ENCODE peak calls at places on chromosomes 5 and 9, in nine cellular contexts. One of them, this sample, is unnamed.

GRCh38 chr5:109709225-109709624 is 19.5 kb downstream of the MAN2A1 start:
- DNase-seq in activated T-helper 1 cell treated with Interleukin-2 at 50 U/mL for 16 hours: no peak
- DNase-seq in NCI-H1092 treated with DMSO at 0.1 percent for 48 hours: no peak
- DNase-seq in activated T-cell treated with anti-CD3 and anti-CD28 coated beads for 24 hours: no peak
- DNase-seq in fibroblast of lung: no peak
- DNase-seq in gastrocnemius medialis: no peak
- DNase-seq in PC-3: no peak
- DNase-seq in NCI-H774: no peak
- DNase-seq in NCI-H2029 treated with DMSO at 0.1 percent for 48 hours: no peak
- DNase-seq in this sample: no peak

GRCh38 chr5:5140051-5141010 is at the start of gene ADAMTS16:
- DNase-seq in PC-3: no peak
- DNase-seq in NCI-H774: no peak
- DNase-seq in activated T-helper 1 cell treated with Interleukin-2 at 50 U/mL for 16 hours: no peak
- DNase-seq in NCI-H1092 treated with DMSO at 0.1 percent for 48 hours: no peak
- DNase-seq in NCI-H2029 treated with DMSO at 0.1 percent for 48 hours: no peak
- DNase-seq in gastrocnemius medialis: no peak
- DNase-seq in activated T-cell treated with anti-CD3 and anti-CD28 coated beads for 24 hours: no peak
- DNase-seq in fibroblast of lung: no peak
- DNase-seq in this sample: no peak

GRCh38 chr5:91383956-91384300 is 811 bp upstream of the ARRDC3 start:
- DNase-seq in fibroblast of lung: no peak
- DNase-seq in PC-3: no peak
- DNase-seq in NCI-H1092 treated with DMSO at 0.1 percent for 48 hours: peak
- DNase-seq in activated T-helper 1 cell treated with Interleukin-2 at 50 U/mL for 16 hours: no peak
- DNase-seq in NCI-H774: no peak
- DNase-seq in NCI-H2029 treated with DMSO at 0.1 percent for 48 hours: peak
- DNase-seq in gastrocnemius medialis: peak
- DNase-seq in activated T-cell treated with anti-CD3 and anti-CD28 coated beads for 24 hours: no peak
- DNase-seq in this sample: no peak

GRCh38 chr5:37757980-37758582 is 81.8 kb downstream of the GDNF start:
- DNase-seq in NCI-H2029 treated with DMSO at 0.1 percent for 48 hours: no peak
- DNase-seq in NCI-H1092 treated with DMSO at 0.1 percent for 48 hours: no peak
- DNase-seq in gastrocnemius medialis: no peak
- DNase-seq in PC-3: peak
- DNase-seq in activated T-cell treated with anti-CD3 and anti-CD28 coated beads for 24 hours: no peak
- DNase-seq in NCI-H774: no peak
- DNase-seq in activated T-helper 1 cell treated with Interleukin-2 at 50 U/mL for 16 hours: no peak
- DNase-seq in fibroblast of lung: peak
- DNase-seq in this sample: no peak

GRCh38 chr5:43839218-43839617 is 236.2 kb downstream of the NNT start:
- DNase-seq in NCI-H774: no peak
- DNase-seq in PC-3: peak
- DNase-seq in fibroblast of lung: peak
- DNase-seq in NCI-H1092 treated with DMSO at 0.1 percent for 48 hours: no peak
- DNase-seq in NCI-H2029 treated with DMSO at 0.1 percent for 48 hours: no peak
- DNase-seq in activated T-cell treated with anti-CD3 and anti-CD28 coated beads for 24 hours: no peak
- DNase-seq in gastrocnemius medialis: no peak
- DNase-seq in activated T-helper 1 cell treated with Interleukin-2 at 50 U/mL for 16 hours: no peak
- DNase-seq in this sample: peak

GRCh38 chr9:81375461-81376100 is 313.8 kb downstream of the TLE1 start:
- DNase-seq in NCI-H2029 treated with DMSO at 0.1 percent for 48 hours: no peak
- DNase-seq in fibroblast of lung: no peak
- DNase-seq in NCI-H774: no peak
- DNase-seq in gastrocnemius medialis: no peak
- DNase-seq in NCI-H1092 treated with DMSO at 0.1 percent for 48 hours: no peak
- DNase-seq in activated T-helper 1 cell treated with Interleukin-2 at 50 U/mL for 16 hours: no peak
- DNase-seq in activated T-cell treated with anti-CD3 and anti-CD28 coated beads for 24 hours: no peak
- DNase-seq in PC-3: no peak
- DNase-seq in this sample: no peak

GRCh38 chr5:140113180-140113698 is 670 bp upstream of the PURA start:
- DNase-seq in NCI-H774: no peak
- DNase-seq in activated T-helper 1 cell treated with Interleukin-2 at 50 U/mL for 16 hours: peak
- DNase-seq in activated T-cell treated with anti-CD3 and anti-CD28 coated beads for 24 hours: peak
- DNase-seq in NCI-H1092 treated with DMSO at 0.1 percent for 48 hours: no peak
- DNase-seq in gastrocnemius medialis: peak
- DNase-seq in PC-3: no peak
- DNase-seq in fibroblast of lung: no peak
- DNase-seq in NCI-H2029 treated with DMSO at 0.1 percent for 48 hours: no peak
- DNase-seq in this sample: no peak

GRCh38 chr5:157564149-157564711 is 11.3 kb downstream of the ADAM19 start:
- DNase-seq in NCI-H2029 treated with DMSO at 0.1 percent for 48 hours: no peak
- DNase-seq in PC-3: no peak
- DNase-seq in gastrocnemius medialis: no peak
- DNase-seq in activated T-helper 1 cell treated with Interleukin-2 at 50 U/mL for 16 hours: no peak
- DNase-seq in activated T-cell treated with anti-CD3 and anti-CD28 coated beads for 24 hours: no peak
- DNase-seq in NCI-H1092 treated with DMSO at 0.1 percent for 48 hours: no peak
- DNase-seq in fibroblast of lung: no peak
- DNase-seq in NCI-H774: no peak
- DNase-seq in this sample: no peak

GRCh38 chr5:180026320-180026719 is 45.2 kb downstream of the RNF130 start:
- DNase-seq in NCI-H1092 treated with DMSO at 0.1 percent for 48 hours: no peak
- DNase-seq in activated T-cell treated with anti-CD3 and anti-CD28 coated beads for 24 hours: no peak
- DNase-seq in NCI-H2029 treated with DMSO at 0.1 percent for 48 hours: peak
- DNase-seq in fibroblast of lung: peak
- DNase-seq in activated T-helper 1 cell treated with Interleukin-2 at 50 U/mL for 16 hours: no peak
- DNase-seq in NCI-H774: peak
- DNase-seq in PC-3: peak
- DNase-seq in gastrocnemius medialis: peak
- DNase-seq in this sample: no peak

GRCh38 chr5:113433071-113433470 is 1.7 kb downstream of the TSSK1B start:
- DNase-seq in PC-3: no peak
- DNase-seq in activated T-helper 1 cell treated with Interleukin-2 at 50 U/mL for 16 hours: no peak
- DNase-seq in fibroblast of lung: no peak
- DNase-seq in NCI-H2029 treated with DMSO at 0.1 percent for 48 hours: no peak
- DNase-seq in NCI-H774: no peak
- DNase-seq in activated T-cell treated with anti-CD3 and anti-CD28 coated beads for 24 hours: no peak
- DNase-seq in gastrocnemius medialis: no peak
- DNase-seq in NCI-H1092 treated with DMSO at 0.1 percent for 48 hours: no peak
- DNase-seq in this sample: no peak

GRCh38 chr9:123324767-123325183 is 31.2 kb upstream of the CRB2 start:
- DNase-seq in PC-3: no peak
- DNase-seq in activated T-helper 1 cell treated with Interleukin-2 at 50 U/mL for 16 hours: no peak
- DNase-seq in NCI-H1092 treated with DMSO at 0.1 percent for 48 hours: no peak
- DNase-seq in activated T-cell treated with anti-CD3 and anti-CD28 coated beads for 24 hours: no peak
- DNase-seq in fibroblast of lung: no peak
- DNase-seq in gastrocnemius medialis: no peak
- DNase-seq in NCI-H774: no peak
- DNase-seq in NCI-H2029 treated with DMSO at 0.1 percent for 48 hours: no peak
- DNase-seq in this sample: no peak

GRCh38 chr5:53017383-53017782 is 28.2 kb downstream of the ITGA2 start:
- DNase-seq in activated T-cell treated with anti-CD3 and anti-CD28 coated beads for 24 hours: no peak
- DNase-seq in NCI-H2029 treated with DMSO at 0.1 percent for 48 hours: no peak
- DNase-seq in NCI-H774: no peak
- DNase-seq in gastrocnemius medialis: no peak
- DNase-seq in NCI-H1092 treated with DMSO at 0.1 percent for 48 hours: no peak
- DNase-seq in activated T-helper 1 cell treated with Interleukin-2 at 50 U/mL for 16 hours: no peak
- DNase-seq in fibroblast of lung: no peak
- DNase-seq in PC-3: no peak
- DNase-seq in this sample: no peak

GRCh38 chr9:137454145-137454505 is 5.0 kb downstream of the NSMF start:
- DNase-seq in fibroblast of lung: no peak
- DNase-seq in activated T-cell treated with anti-CD3 and anti-CD28 coated beads for 24 hours: no peak
- DNase-seq in NCI-H1092 treated with DMSO at 0.1 percent for 48 hours: no peak
- DNase-seq in gastrocnemius medialis: peak
- DNase-seq in activated T-helper 1 cell treated with Interleukin-2 at 50 U/mL for 16 hours: peak
- DNase-seq in PC-3: no peak
- DNase-seq in NCI-H2029 treated with DMSO at 0.1 percent for 48 hours: no peak
- DNase-seq in NCI-H774: no peak
- DNase-seq in this sample: no peak

GRCh38 chr9:17739022-17739421 is 160.2 kb downstream of the SH3GL2 start:
- DNase-seq in NCI-H1092 treated with DMSO at 0.1 percent for 48 hours: no peak
- DNase-seq in PC-3: no peak
- DNase-seq in activated T-helper 1 cell treated with Interleukin-2 at 50 U/mL for 16 hours: no peak
- DNase-seq in gastrocnemius medialis: no peak
- DNase-seq in NCI-H774: no peak
- DNase-seq in fibroblast of lung: no peak
- DNase-seq in NCI-H2029 treated with DMSO at 0.1 percent for 48 hours: no peak
- DNase-seq in activated T-cell treated with anti-CD3 and anti-CD28 coated beads for 24 hours: no peak
- DNase-seq in this sample: no peak

GRCh38 chr9:121333950-121334773 is 35.9 kb downstream of the STOM start:
- DNase-seq in PC-3: no peak
- DNase-seq in NCI-H2029 treated with DMSO at 0.1 percent for 48 hours: no peak
- DNase-seq in fibroblast of lung: no peak
- DNase-seq in activated T-cell treated with anti-CD3 and anti-CD28 coated beads for 24 hours: no peak
- DNase-seq in NCI-H1092 treated with DMSO at 0.1 percent for 48 hours: no peak
- DNase-seq in NCI-H774: no peak
- DNase-seq in gastrocnemius medialis: no peak
- DNase-seq in activated T-helper 1 cell treated with Interleukin-2 at 50 U/mL for 16 hours: no peak
- DNase-seq in this sample: no peak

GRCh38 chr5:17910318-17910717 is 276.1 kb downstream of the TAF11L14 start:
- DNase-seq in NCI-H774: no peak
- DNase-seq in NCI-H1092 treated with DMSO at 0.1 percent for 48 hours: no peak
- DNase-seq in activated T-cell treated with anti-CD3 and anti-CD28 coated beads for 24 hours: no peak
- DNase-seq in NCI-H2029 treated with DMSO at 0.1 percent for 48 hours: no peak
- DNase-seq in fibroblast of lung: peak
- DNase-seq in activated T-helper 1 cell treated with Interleukin-2 at 50 U/mL for 16 hours: no peak
- DNase-seq in gastrocnemius medialis: no peak
- DNase-seq in PC-3: peak
- DNase-seq in this sample: no peak

GRCh38 chr9:134325096-134325812 is 1.0 kb upstream of the RXRA start:
- DNase-seq in NCI-H1092 treated with DMSO at 0.1 percent for 48 hours: no peak
- DNase-seq in PC-3: peak
- DNase-seq in activated T-helper 1 cell treated with Interleukin-2 at 50 U/mL for 16 hours: no peak
- DNase-seq in gastrocnemius medialis: peak
- DNase-seq in activated T-cell treated with anti-CD3 and anti-CD28 coated beads for 24 hours: no peak
- DNase-seq in NCI-H774: no peak
- DNase-seq in NCI-H2029 treated with DMSO at 0.1 percent for 48 hours: no peak
- DNase-seq in fibroblast of lung: peak
- DNase-seq in this sample: no peak

GRCh38 chr5:150763023-150763793 is 4.4 kb upstream of the DCTN4 start:
- DNase-seq in NCI-H2029 treated with DMSO at 0.1 percent for 48 hours: peak
- DNase-seq in PC-3: peak
- DNase-seq in activated T-cell treated with anti-CD3 and anti-CD28 coated beads for 24 hours: no peak
- DNase-seq in activated T-helper 1 cell treated with Interleukin-2 at 50 U/mL for 16 hours: no peak
- DNase-seq in NCI-H1092 treated with DMSO at 0.1 percent for 48 hours: peak
- DNase-seq in NCI-H774: peak
- DNase-seq in gastrocnemius medialis: peak
- DNase-seq in fibroblast of lung: peak
- DNase-seq in this sample: no peak

GRCh38 chr5:81909677-81910076 is 62.1 kb upstream of the ATG10 start:
- DNase-seq in gastrocnemius medialis: no peak
- DNase-seq in NCI-H1092 treated with DMSO at 0.1 percent for 48 hours: no peak
- DNase-seq in PC-3: no peak
- DNase-seq in activated T-helper 1 cell treated with Interleukin-2 at 50 U/mL for 16 hours: no peak
- DNase-seq in activated T-cell treated with anti-CD3 and anti-CD28 coated beads for 24 hours: no peak
- DNase-seq in NCI-H2029 treated with DMSO at 0.1 percent for 48 hours: no peak
- DNase-seq in NCI-H774: no peak
- DNase-seq in fibroblast of lung: no peak
- DNase-seq in this sample: no peak

GRCh38 chr5:8720476-8720875 is 825.4 kb downstream of the SEMA5A start:
- DNase-seq in PC-3: peak
- DNase-seq in activated T-helper 1 cell treated with Interleukin-2 at 50 U/mL for 16 hours: no peak
- DNase-seq in activated T-cell treated with anti-CD3 and anti-CD28 coated beads for 24 hours: no peak
- DNase-seq in gastrocnemius medialis: no peak
- DNase-seq in NCI-H774: no peak
- DNase-seq in NCI-H1092 treated with DMSO at 0.1 percent for 48 hours: no peak
- DNase-seq in fibroblast of lung: peak
- DNase-seq in NCI-H2029 treated with DMSO at 0.1 percent for 48 hours: no peak
- DNase-seq in this sample: no peak

GRCh38 chr9:72533322-72533721 is 11.9 kb downstream of the TMC1 start:
- DNase-seq in gastrocnemius medialis: no peak
- DNase-seq in PC-3: peak
- DNase-seq in NCI-H1092 treated with DMSO at 0.1 percent for 48 hours: no peak
- DNase-seq in activated T-cell treated with anti-CD3 and anti-CD28 coated beads for 24 hours: no peak
- DNase-seq in activated T-helper 1 cell treated with Interleukin-2 at 50 U/mL for 16 hours: no peak
- DNase-seq in fibroblast of lung: no peak
- DNase-seq in NCI-H774: no peak
- DNase-seq in NCI-H2029 treated with DMSO at 0.1 percent for 48 hours: no peak
- DNase-seq in this sample: peak

GRCh38 chr9:134671341-134672113 is 29.9 kb downstream of the COL5A1 start:
- DNase-seq in activated T-cell treated with anti-CD3 and anti-CD28 coated beads for 24 hours: no peak
- DNase-seq in gastrocnemius medialis: no peak
- DNase-seq in NCI-H774: no peak
- DNase-seq in NCI-H2029 treated with DMSO at 0.1 percent for 48 hours: no peak
- DNase-seq in activated T-helper 1 cell treated with Interleukin-2 at 50 U/mL for 16 hours: no peak
- DNase-seq in PC-3: no peak
- DNase-seq in NCI-H1092 treated with DMSO at 0.1 percent for 48 hours: no peak
- DNase-seq in fibroblast of lung: no peak
- DNase-seq in this sample: no peak

GRCh38 chr5:89289604-89290003 is 406.6 kb upstream of the MEF2C start:
- DNase-seq in PC-3: no peak
- DNase-seq in activated T-helper 1 cell treated with Interleukin-2 at 50 U/mL for 16 hours: no peak
- DNase-seq in fibroblast of lung: no peak
- DNase-seq in NCI-H2029 treated with DMSO at 0.1 percent for 48 hours: no peak
- DNase-seq in NCI-H774: no peak
- DNase-seq in activated T-cell treated with anti-CD3 and anti-CD28 coated beads for 24 hours: no peak
- DNase-seq in gastrocnemius medialis: no peak
- DNase-seq in NCI-H1092 treated with DMSO at 0.1 percent for 48 hours: no peak
- DNase-seq in this sample: no peak

GRCh38 chr5:176396330-176396729 is 7.8 kb downstream of the HIGD2A start:
- DNase-seq in NCI-H774: no peak
- DNase-seq in fibroblast of lung: peak
- DNase-seq in gastrocnemius medialis: no peak
- DNase-seq in activated T-helper 1 cell treated with Interleukin-2 at 50 U/mL for 16 hours: no peak
- DNase-seq in NCI-H2029 treated with DMSO at 0.1 percent for 48 hours: no peak
- DNase-seq in PC-3: no peak
- DNase-seq in activated T-cell treated with anti-CD3 and anti-CD28 coated beads for 24 hours: no peak
- DNase-seq in NCI-H1092 treated with DMSO at 0.1 percent for 48 hours: no peak
- DNase-seq in this sample: no peak

GRCh38 chr5:36443941-36444340 is 142.2 kb upstream of the RANBP3L start:
- DNase-seq in NCI-H2029 treated with DMSO at 0.1 percent for 48 hours: no peak
- DNase-seq in PC-3: no peak
- DNase-seq in activated T-cell treated with anti-CD3 and anti-CD28 coated beads for 24 hours: no peak
- DNase-seq in fibroblast of lung: no peak
- DNase-seq in NCI-H1092 treated with DMSO at 0.1 percent for 48 hours: no peak
- DNase-seq in NCI-H774: no peak
- DNase-seq in gastrocnemius medialis: no peak
- DNase-seq in activated T-helper 1 cell treated with Interleukin-2 at 50 U/mL for 16 hours: no peak
- DNase-seq in this sample: no peak

GRCh38 chr9:87464992-87465378 is 32.7 kb upstream of the DAPK1 start:
- DNase-seq in gastrocnemius medialis: no peak
- DNase-seq in NCI-H2029 treated with DMSO at 0.1 percent for 48 hours: no peak
- DNase-seq in fibroblast of lung: no peak
- DNase-seq in activated T-helper 1 cell treated with Interleukin-2 at 50 U/mL for 16 hours: no peak
- DNase-seq in NCI-H774: no peak
- DNase-seq in activated T-cell treated with anti-CD3 and anti-CD28 coated beads for 24 hours: no peak
- DNase-seq in NCI-H1092 treated with DMSO at 0.1 percent for 48 hours: no peak
- DNase-seq in PC-3: no peak
- DNase-seq in this sample: no peak

GRCh38 chr5:172101547-172102225 is 86.3 kb downstream of the STK10 start:
- DNase-seq in PC-3: no peak
- DNase-seq in NCI-H774: no peak
- DNase-seq in NCI-H1092 treated with DMSO at 0.1 percent for 48 hours: no peak
- DNase-seq in fibroblast of lung: no peak
- DNase-seq in NCI-H2029 treated with DMSO at 0.1 percent for 48 hours: no peak
- DNase-seq in activated T-helper 1 cell treated with Interleukin-2 at 50 U/mL for 16 hours: no peak
- DNase-seq in activated T-cell treated with anti-CD3 and anti-CD28 coated beads for 24 hours: no peak
- DNase-seq in gastrocnemius medialis: no peak
- DNase-seq in this sample: no peak

GRCh38 chr5:126271141-126271540 is 152.1 kb upstream of the GRAMD2B start:
- DNase-seq in gastrocnemius medialis: no peak
- DNase-seq in NCI-H1092 treated with DMSO at 0.1 percent for 48 hours: no peak
- DNase-seq in PC-3: no peak
- DNase-seq in NCI-H774: no peak
- DNase-seq in fibroblast of lung: no peak
- DNase-seq in activated T-cell treated with anti-CD3 and anti-CD28 coated beads for 24 hours: no peak
- DNase-seq in NCI-H2029 treated with DMSO at 0.1 percent for 48 hours: no peak
- DNase-seq in activated T-helper 1 cell treated with Interleukin-2 at 50 U/mL for 16 hours: no peak
- DNase-seq in this sample: no peak

GRCh38 chr9:137084526-137084925 is 2.3 kb upstream of the MAN1B1 start:
- DNase-seq in NCI-H2029 treated with DMSO at 0.1 percent for 48 hours: no peak
- DNase-seq in NCI-H774: no peak
- DNase-seq in PC-3: no peak
- DNase-seq in gastrocnemius medialis: no peak
- DNase-seq in fibroblast of lung: no peak
- DNase-seq in NCI-H1092 treated with DMSO at 0.1 percent for 48 hours: no peak
- DNase-seq in activated T-helper 1 cell treated with Interleukin-2 at 50 U/mL for 16 hours: no peak
- DNase-seq in activated T-cell treated with anti-CD3 and anti-CD28 coated beads for 24 hours: no peak
- DNase-seq in this sample: no peak

GRCh38 chr5:159527546-159527945 is 197.3 kb upstream of the IL12B start:
- DNase-seq in NCI-H774: no peak
- DNase-seq in activated T-helper 1 cell treated with Interleukin-2 at 50 U/mL for 16 hours: no peak
- DNase-seq in activated T-cell treated with anti-CD3 and anti-CD28 coated beads for 24 hours: no peak
- DNase-seq in fibroblast of lung: no peak
- DNase-seq in NCI-H1092 treated with DMSO at 0.1 percent for 48 hours: no peak
- DNase-seq in PC-3: no peak
- DNase-seq in gastrocnemius medialis: no peak
- DNase-seq in NCI-H2029 treated with DMSO at 0.1 percent for 48 hours: no peak
- DNase-seq in this sample: no peak

GRCh38 chr5:118447350-118447749 is 541.0 kb downstream of the DTWD2 start:
- DNase-seq in fibroblast of lung: no peak
- DNase-seq in activated T-cell treated with anti-CD3 and anti-CD28 coated beads for 24 hours: no peak
- DNase-seq in NCI-H774: no peak
- DNase-seq in PC-3: no peak
- DNase-seq in activated T-helper 1 cell treated with Interleukin-2 at 50 U/mL for 16 hours: no peak
- DNase-seq in NCI-H2029 treated with DMSO at 0.1 percent for 48 hours: no peak
- DNase-seq in gastrocnemius medialis: no peak
- DNase-seq in NCI-H1092 treated with DMSO at 0.1 percent for 48 hours: no peak
- DNase-seq in this sample: no peak

This sample was measured in LNCaP clone FGC.